ENCODE peak calls at places on chromosomes 5 and 9, in eight cellular contexts. B is neural progenitor cell, C is cardiac muscle cell, N is endodermal cell, K is body of pancreas, H is GM23338, W is OCI-LY7, V is colonic mucosa. L is an unnamed sample.
A peak's percentile ranks its signal among the peaks of the same experiment; 100 is the strongest.

GRCh38 chr5:53027913-53028312 is 38.8 kb downstream of the ITGA2 start:
- DNase-seq in V (no peak), K (peak; percentile 32), H (no peak), W (no peak), B (no peak), C (no peak), N (no peak), L (no peak)

GRCh38 chr5:134000116-134000515 is 4.7 kb downstream of the VDAC1 start:
- DNase-seq in W (no peak), H (no peak), N (no peak), K (no peak), C (no peak), V (no peak), B (no peak), L (no peak)

GRCh38 chr9:132551556-132551955 is 30.9 kb upstream of the BARHL1 start:
- DNase-seq in W (no peak), H (no peak), C (no peak), B (no peak), K (no peak), N (no peak), V (no peak), L (no peak)

GRCh38 chr5:153896117-153896516 is 142.6 kb downstream of the FAM114A2 start:
- DNase-seq in C (no peak), W (no peak), B (no peak), H (no peak), K (no peak), V (no peak), N (no peak), L (no peak)

GRCh38 chr5:154612666-154613065 is 134.6 kb upstream of the HAND1 start:
- DNase-seq in V (no peak), N (no peak), C (no peak), K (no peak), B (no peak), W (no peak), H (no peak), L (no peak)

GRCh38 chr5:9094582-9094981 is 451.3 kb downstream of the SEMA5A start:
- DNase-seq in B (no peak), C (no peak), N (no peak), V (no peak), W (no peak), H (no peak), K (no peak), L (no peak)

GRCh38 chr9:131237931-131238401 is 38.3 kb downstream of the FAM78A start:
- DNase-seq in H (peak; percentile 76), B (peak; percentile 61), W (peak; percentile 60), K (peak; percentile 60), N (peak; percentile 85), V (peak; percentile 72), C (peak; percentile 63), L (peak; percentile 81)

GRCh38 chr5:1536298-1537165 is 12.8 kb upstream of the LPCAT1 start:
- DNase-seq in B (no peak), H (no peak), K (no peak), C (no peak), W (peak; percentile 58), V (peak; percentile 27), N (peak; percentile 29), L (peak; percentile 52)

GRCh38 chr5:32131604-32132003 is 42.5 kb downstream of the GOLPH3 start:
- DNase-seq in W (no peak), V (no peak), B (no peak), N (no peak), H (no peak), K (no peak), C (no peak), L (no peak)

GRCh38 chr9:121651295-121652036 is at the start of gene DAB2IP:
- DNase-seq in H (peak; percentile 80), N (peak; percentile 92), B (peak; percentile 94), C (peak; percentile 89), V (peak; percentile 71), K (peak; percentile 64), W (no peak), L (no peak)

GRCh38 chr9:130927995-130928900 is 10.8 kb downstream of the FIBCD1 start:
- DNase-seq in N (no peak), K (peak; percentile 91), H (no peak), C (no peak), V (peak; percentile 79), W (no peak), B (no peak), L (no peak)

GRCh38 chr5:94690778-94691177 is 72.3 kb downstream of the SLF1 start:
- DNase-seq in B (no peak), C (no peak), H (no peak), W (no peak), K (no peak), N (no peak), V (no peak), L (no peak)

GRCh38 chr5:75509956-75510355 is 1.5 kb downstream of the CERT1 start:
- DNase-seq in H (no peak), N (no peak), K (no peak), C (peak; percentile 17), W (no peak), V (peak; percentile 20), B (peak; percentile 5), L (no peak)

GRCh38 chr9:79383096-79383495 is 188.7 kb upstream of the TLE4 start:
- DNase-seq in B (no peak), W (no peak), K (no peak), V (no peak), C (no peak), N (no peak), H (no peak), L (no peak)

GRCh38 chr9:96293481-96293880 is 8.5 kb downstream of the HSD17B3 start:
- DNase-seq in W (no peak), H (peak; percentile 18), N (no peak), C (no peak), B (no peak), K (no peak), V (no peak), L (no peak)

GRCh38 chr5:14464661-14465060 is 116.9 kb upstream of the OTULINL start:
- DNase-seq in K (no peak), N (no peak), V (no peak), W (no peak), H (no peak), B (no peak), C (no peak), L (no peak)

GRCh38 chr9:98890256-98890655 is 53.5 kb upstream of the COL15A1 start:
- DNase-seq in V (no peak), B (no peak), K (peak; percentile 75), C (no peak), W (no peak), N (no peak), H (no peak), L (no peak)

GRCh38 chr9:26789959-26790358 is 102.6 kb downstream of the CAAP1 start:
- DNase-seq in W (no peak), V (no peak), C (no peak), H (no peak), N (no peak), B (no peak), K (no peak), L (no peak)

GRCh38 chr5:32687167-32687831 is 23.8 kb upstream of the NPR3 start:
- DNase-seq in V (no peak), W (no peak), H (no peak), K (peak; percentile 83), C (no peak), B (no peak), N (no peak), L (no peak)

GRCh38 chr5:3035452-3035851 is 284.0 kb upstream of the IRX2 start:
- DNase-seq in C (no peak), W (no peak), H (no peak), K (no peak), V (no peak), B (no peak), N (peak; percentile 26), L (no peak)

GRCh38 chr9:18447131-18447530 is 26.8 kb upstream of the ADAMTSL1 start:
- DNase-seq in N (no peak), H (no peak), W (no peak), C (no peak), K (no peak), B (no peak), V (no peak), L (no peak)

GRCh38 chr9:22682536-22683392 is 236.1 kb downstream of the DMRTA1 start:
- DNase-seq in C (no peak), W (peak; percentile 12), N (no peak), K (no peak), B (no peak), H (no peak), V (no peak), L (no peak)

GRCh38 chr5:457195-457961 is 14.4 kb downstream of the EXOC3 start:
- DNase-seq in W (no peak), C (no peak), N (peak; percentile 31), B (no peak), K (no peak), V (no peak), H (no peak), L (no peak)

GRCh38 chr5:148843510-148844318 is 17.3 kb downstream of the ADRB2 start:
- DNase-seq in W (no peak), C (no peak), B (no peak), K (no peak), V (no peak), H (no peak), N (no peak), L (no peak)

GRCh38 chr9:83299556-83299955 is 236.6 kb upstream of the RASEF start:
- DNase-seq in K (no peak), W (no peak), B (peak; percentile 4), H (no peak), C (no peak), V (no peak), N (no peak), L (no peak)

DNA sequence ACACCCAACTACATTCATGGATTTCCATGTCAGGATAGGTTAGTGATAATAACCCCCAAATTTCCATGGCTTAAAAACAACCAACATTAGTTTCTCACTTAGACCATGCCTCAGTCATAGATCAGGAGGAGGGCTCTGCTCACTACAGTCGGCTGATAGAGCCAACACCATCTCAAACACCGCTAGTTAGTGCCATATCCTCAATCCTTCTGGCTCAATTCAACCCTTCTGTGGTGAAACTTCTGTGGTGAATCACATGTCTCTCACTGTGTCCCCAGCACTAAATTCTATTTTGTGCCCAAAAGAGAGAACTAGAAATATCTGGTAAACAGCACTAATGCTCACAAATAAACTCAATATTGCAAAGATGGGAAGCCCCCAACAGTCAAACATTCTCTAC is 21.1 kb downstream of the ECPAS start:
- DNase-seq in V (no peak), H (no peak), B (no peak), C (no peak), K (no peak), W (no peak), N (no peak), L (no peak)
- H3K4me1 ChIP-seq in V (no peaks in the 10 kb centered on the region), H (peaks cover 20% of the 10 kb centered on the region), B (no peaks in the 10 kb centered on the region), C (peaks cover 8% of the 10 kb centered on the region), K (peaks cover 22% of the 10 kb centered on the region), W (no peaks in the 10 kb centered on the region), N (peaks cover 3% of the 10 kb centered on the region), L (peaks cover 7% of the 10 kb centered on the region)

GRCh38 chr5:178626484-178627258 is at the start of gene CLK4:
- DNase-seq in H (peak; percentile 96), C (peak; percentile 97), B (peak; percentile 97), N (peak; percentile 96), K (peak; percentile 97), V (peak; percentile 97), W (peak; percentile 97), L (peak; percentile 97)
- H3K4me3 ChIP-seq in H (peak within 1 kb of the TSS; percentile 91), C (peak within 1 kb of the TSS; percentile 89), B (peak within 1 kb of the TSS; percentile 81), N (peak within 1 kb of the TSS; percentile 93), K (peak within 1 kb of the TSS; percentile 51), V (peak within 1 kb of the TSS; percentile 74), W (peak within 1 kb of the TSS; percentile 94), L (peak within 1 kb of the TSS; percentile 94)

GRCh38 chr5:34957857-34958690 is 28.7 kb downstream of the DNAJC21 start:
- DNase-seq in C (peak; percentile 37), K (peak; percentile 17), W (peak; percentile 16), V (peak; percentile 28), B (peak; percentile 46), H (peak; percentile 62), N (peak; percentile 73), L (no peak)
- TF ChIP-seq CTCF in C (peak; percentile 67), K (peak; percentile 29), W (peak; percentile 77), V (peak; percentile 25), B (peak; percentile 69), H (peak; percentile 66), N (peak; percentile 84), L (peak; percentile 45)

GRCh38 chr9:124013263-124014211 is 2.0 kb downstream of the LHX2 start:
- DNase-seq in B (peak; percentile 74), V (no peak), W (no peak), N (peak; percentile 86), K (no peak), C (no peak), H (peak; percentile 72), L (no peak)
- H3K4me1 ChIP-seq in B (peaks cover 52% of the 10 kb centered on the region), V (peaks cover 26% of the 10 kb centered on the region), W (no peaks in the 10 kb centered on the region), N (no peaks in the 10 kb centered on the region), K (peaks cover 61% of the 10 kb centered on the region), C (peaks cover 3% of the 10 kb centered on the region), H (peaks cover 33% of the 10 kb centered on the region), L (peaks cover 36% of the 10 kb centered on the region)

L was measured in CD8-positive, alpha-beta T cell.